ENCODE peak calls at places on chromosomes 6 and 20, in eight cellular contexts. S, R, M, B, T, K, I and C are unnamed samples. For H3K9me3, the result is how much of the 10 kb centered on the place peaks cover.

GRCh38 chr6:34656378-34657036 is 40.1 kb downstream of the ILRUN start:
- DNase-seq in S (no peak), R (no peak), M (no peak), B (peak), T (no peak), K (no peak), I (peak), C (no peak)

GRCh38 chr20:47008842-47009518 is 114.3 kb downstream of the EYA2 start:
- DNase-seq in S (peak), R (no peak), M (no peak), B (no peak), T (no peak), K (no peak), I (no peak), C (no peak)

GRCh38 chr6:146267447-146267846 is 238.6 kb downstream of the GRM1 start:
- DNase-seq in S (no peak), R (no peak), M (no peak), B (no peak), T (no peak), K (no peak), I (no peak), C (no peak)

GRCh38 chr6:146244630-146245143 is 215.8 kb downstream of the GRM1 start:
- DNase-seq in S (no peak), R (no peak), M (no peak), B (no peak), T (no peak), K (no peak), I (no peak), C (no peak)

GRCh38 chr20:4444404-4444803 is 277.3 kb upstream of the PRND start:
- DNase-seq in S (no peak), R (no peak), M (no peak), B (no peak), T (no peak), K (no peak), I (no peak), C (no peak)

GRCh38 chr20:10217517-10218410 is 866 bp upstream of the SNAP25 start:
- DNase-seq in S (no peak), R (no peak), M (no peak), B (no peak), T (peak), K (no peak), I (peak), C (no peak)

GRCh38 chr20:59770270-59770669 is 163.2 kb downstream of the SYCP2 start:
- DNase-seq in S (no peak), R (no peak), M (no peak), B (no peak), T (peak), K (peak), I (no peak), C (no peak)

GRCh38 chr6:54864272-54864671 is 17.7 kb downstream of the FAM83B start:
- DNase-seq in S (no peak), R (no peak), M (no peak), B (no peak), T (no peak), K (no peak), I (no peak), C (no peak)

GRCh38 chr20:43409041-43409913 is 48.4 kb upstream of the SRSF6 start:
- DNase-seq in S (no peak), R (no peak), M (no peak), B (no peak), T (no peak), K (no peak), I (peak), C (no peak)

GRCh38 chr6:35368038-35368887 is 25.9 kb downstream of the PPARD start:
- DNase-seq in S (no peak), R (no peak), M (no peak), B (peak), T (peak), K (no peak), I (no peak), C (no peak)

GRCh38 chr6:131949909-131950766 is 1.0 kb downstream of the CCN2 start:
- DNase-seq in S (peak), R (no peak), M (peak), B (peak), T (peak), K (peak), I (peak), C (peak)

GRCh38 chr6:112457891-112458290 is 110.8 kb downstream of the RFPL4B start:
- DNase-seq in S (no peak), R (no peak), M (no peak), B (no peak), T (no peak), K (no peak), I (no peak), C (no peak)

GRCh38 chr20:20184149-20184548 is 131.8 kb downstream of the CFAP61 start:
- DNase-seq in S (no peak), R (no peak), M (no peak), B (no peak), T (no peak), K (no peak), I (no peak), C (no peak)

GRCh38 chr6:84618836-84619235 is 145.6 kb downstream of the TBX18 start:
- DNase-seq in S (no peak), R (no peak), M (no peak), B (no peak), T (no peak), K (no peak), I (peak), C (no peak)

GRCh38 chr6:84625510-84625909 is 138.9 kb downstream of the TBX18 start:
- DNase-seq in S (no peak), R (no peak), M (no peak), B (no peak), T (no peak), K (no peak), I (no peak), C (no peak)

GRCh38 chr6:84618046-84618752 is 146.2 kb downstream of the TBX18 start:
- DNase-seq in S (no peak), R (no peak), M (no peak), B (no peak), T (no peak), K (no peak), I (peak), C (no peak)

GRCh38 chr6:84623956-84624680 is 140.3 kb downstream of the TBX18 start:
- DNase-seq in S (no peak), R (no peak), M (no peak), B (no peak), T (no peak), K (no peak), I (no peak), C (no peak)
- H3K4me3 ChIP-seq in S (no peak), R (no peak), M (no peak), B (no peak), T (no peak), K (no peak), I (no peak), C (no peak)

GRCh38 chr6:63872233-63872632 is 236.6 kb downstream of the PHF3 start:
- DNase-seq in S (no peak), R (no peak), M (no peak), B (no peak), T (no peak), K (no peak), I (no peak), C (no peak)
- H3K9me3 ChIP-seq in S (under half), R (under half), M (under half), B (under half), T (under half), K (under half), I (under half), C (under half)

GRCh38 chr6:15264902-15265761 is 19.3 kb downstream of the JARID2 start:
- DNase-seq in S (no peak), R (no peak), M (no peak), B (no peak), T (no peak), K (no peak), I (peak), C (no peak)

GRCh38 chr6:15265787-15266186 is 19.9 kb downstream of the JARID2 start:
- DNase-seq in S (no peak), R (no peak), M (no peak), B (no peak), T (no peak), K (no peak), I (no peak), C (no peak)

GRCh38 chr6:15267221-15267620 is 21.4 kb downstream of the JARID2 start:
- DNase-seq in S (no peak), R (no peak), M (no peak), B (no peak), T (no peak), K (no peak), I (no peak), C (no peak)

GRCh38 chr6:15268130-15268908 is 22.4 kb downstream of the JARID2 start:
- DNase-seq in S (no peak), R (no peak), M (no peak), B (no peak), T (no peak), K (no peak), I (no peak), C (no peak)

DNA sequence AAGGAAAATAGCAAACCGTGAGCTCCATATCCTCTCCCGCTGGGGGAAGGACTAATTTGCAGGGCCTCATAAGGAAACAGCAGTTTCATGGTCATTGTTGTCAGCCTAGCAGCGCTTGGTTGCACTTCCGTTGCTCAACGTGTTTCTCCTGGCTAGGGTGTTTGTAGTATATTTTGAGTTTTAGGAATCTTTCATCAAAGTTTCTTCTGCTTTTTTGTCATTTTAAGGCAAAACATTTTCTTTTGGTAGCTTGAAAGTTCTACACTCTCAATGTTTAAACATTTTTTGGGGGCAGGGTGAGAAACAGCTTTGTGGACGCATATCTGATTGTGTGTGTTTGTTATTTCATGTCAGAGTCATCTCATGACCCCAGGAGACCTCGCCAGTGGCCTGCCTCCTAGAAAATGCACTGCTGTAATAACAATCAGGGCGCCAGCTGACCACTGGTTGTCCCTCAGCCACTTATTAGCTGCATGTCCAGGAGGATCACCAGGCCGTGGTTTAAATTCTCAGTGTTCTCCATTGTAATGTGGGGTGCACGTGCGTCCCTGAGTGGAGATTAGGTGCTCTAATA is 20.6 kb downstream of the JARID2 start:
- DNase-seq in S (no peak), R (no peak), M (no peak), B (no peak), T (no peak), K (no peak), I (no peak), C (no peak)
- H3K4me3 ChIP-seq in S (no peak), R (no peak), M (no peak), B (no peak), T (no peak), K (no peak), I (no peak), C (no peak)

GRCh38 chr20:39888310-39888709 is 800.7 kb downstream of the MAFB start:
- DNase-seq in S (no peak), R (no peak), M (no peak), B (no peak), T (no peak), K (no peak), I (no peak), C (no peak)

GRCh38 chr20:39893013-39893685 is 795.9 kb downstream of the MAFB start:
- DNase-seq in S (no peak), R (no peak), M (no peak), B (no peak), T (no peak), K (no peak), I (peak), C (no peak)

GRCh38 chr20:39885975-39886649 is 802.9 kb downstream of the MAFB start:
- DNase-seq in S (no peak), R (no peak), M (peak), B (no peak), T (peak), K (no peak), I (peak), C (peak)

GRCh38 chr20:39886650-39887190 is 802.3 kb downstream of the MAFB start:
- DNase-seq in S (no peak), R (no peak), M (peak), B (no peak), T (no peak), K (no peak), I (no peak), C (peak)

GRCh38 chr20:39890697-39891096 is 798.3 kb downstream of the MAFB start:
- DNase-seq in S (no peak), R (no peak), M (no peak), B (no peak), T (no peak), K (no peak), I (no peak), C (no peak)
- H3K9me3 ChIP-seq in S (under half), R (under half), M (under half), B (under half), T (under half), K (under half), I (under half), C (under half)

GRCh38 chr6:33314943-33315752 is 1.3 kb upstream of the TAPBP start:
- DNase-seq in S (peak), R (no peak), M (peak), B (no peak), T (peak), K (no peak), I (no peak), C (peak)

GRCh38 chr6:33313709-33314514 is at the start of gene TAPBP:
- DNase-seq in S (peak), R (peak), M (peak), B (peak), T (peak), K (no peak), I (no peak), C (peak)

GRCh38 chr6:33315753-33316602 is 1.6 kb downstream of the ZBTB22 start:
- DNase-seq in S (no peak), R (no peak), M (no peak), B (no peak), T (no peak), K (no peak), I (no peak), C (peak)

GRCh38 chr6:33313105-33313708 is 671 bp downstream of the TAPBP start:
- DNase-seq in S (peak), R (no peak), M (peak), B (peak), T (peak), K (no peak), I (no peak), C (peak)

GRCh38 chr6:33314515-33314942 is 651 bp upstream of the TAPBP start:
- DNase-seq in S (peak), R (peak), M (peak), B (peak), T (peak), K (no peak), I (no peak), C (peak)
- H3K4me3 ChIP-seq in S (peak), R (peak), M (peak), B (peak), T (peak), K (peak), I (peak), C (peak)

DNA sequence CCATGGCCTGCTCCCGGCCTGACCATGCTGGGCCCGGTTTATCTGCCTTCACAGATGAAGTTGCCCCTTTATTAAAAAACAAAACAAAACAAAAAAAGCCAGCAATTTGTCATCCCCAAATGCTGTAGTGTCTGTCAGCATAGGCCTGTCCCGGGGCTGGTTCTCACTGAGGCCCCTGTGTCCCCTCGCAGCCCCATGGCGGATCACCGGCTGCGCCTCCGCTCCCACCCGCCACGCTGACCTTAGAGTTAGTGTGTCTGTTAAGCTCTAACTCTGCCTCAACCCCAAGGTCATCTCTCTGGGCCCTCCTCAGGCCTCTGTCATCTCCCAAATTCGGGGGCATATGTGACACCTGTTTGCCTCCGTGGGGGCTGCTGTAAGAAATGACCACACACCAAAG is 11.1 kb downstream of the SLCO4A1 start:
- DNase-seq in S (no peak), R (no peak), M (no peak), B (no peak), T (no peak), K (no peak), I (no peak), C (no peak)
- H3K9me3 ChIP-seq in S (under half), R (under half), M (under half), B (under half), T (under half), K (under half), I (under half), C (under half)

GRCh38 chr20:3406481-3407425 is 716 bp downstream of the DNAAF9 start:
- DNase-seq in S (peak), R (no peak), M (no peak), B (peak), T (no peak), K (no peak), I (no peak), C (no peak)

GRCh38 chr20:3404402-3404801 is 3.1 kb downstream of the DNAAF9 start:
- DNase-seq in S (no peak), R (no peak), M (no peak), B (no peak), T (no peak), K (no peak), I (no peak), C (no peak)

GRCh38 chr20:3405696-3406358 is 1.6 kb downstream of the DNAAF9 start:
- DNase-seq in S (no peak), R (no peak), M (no peak), B (no peak), T (no peak), K (no peak), I (no peak), C (no peak)

GRCh38 chr20:3403741-3404140 is 3.7 kb downstream of the DNAAF9 start:
- DNase-seq in S (no peak), R (no peak), M (no peak), B (no peak), T (no peak), K (no peak), I (no peak), C (no peak)

GRCh38 chr20:3405139-3405538 is 2.3 kb downstream of the DNAAF9 start:
- DNase-seq in S (no peak), R (no peak), M (no peak), B (no peak), T (no peak), K (no peak), I (no peak), C (no peak)
- H3K4me3 ChIP-seq in S (no peak), R (no peak), M (no peak), B (no peak), T (no peak), K (no peak), I (peak), C (no peak)

GRCh38 chr6:125688138-125688537 is 61.3 kb upstream of the HEY2 start:
- DNase-seq in S (no peak), R (no peak), M (no peak), B (no peak), T (no peak), K (no peak), I (no peak), C (no peak)

GRCh38 chr6:125693480-125693879 is 56.0 kb upstream of the HEY2 start:
- DNase-seq in S (no peak), R (no peak), M (no peak), B (no peak), T (no peak), K (no peak), I (no peak), C (no peak)
- H3K9me3 ChIP-seq in S (under half), R (under half), M (under half), B (under half), T (under half), K (under half), I (under half), C (under half)

DNA sequence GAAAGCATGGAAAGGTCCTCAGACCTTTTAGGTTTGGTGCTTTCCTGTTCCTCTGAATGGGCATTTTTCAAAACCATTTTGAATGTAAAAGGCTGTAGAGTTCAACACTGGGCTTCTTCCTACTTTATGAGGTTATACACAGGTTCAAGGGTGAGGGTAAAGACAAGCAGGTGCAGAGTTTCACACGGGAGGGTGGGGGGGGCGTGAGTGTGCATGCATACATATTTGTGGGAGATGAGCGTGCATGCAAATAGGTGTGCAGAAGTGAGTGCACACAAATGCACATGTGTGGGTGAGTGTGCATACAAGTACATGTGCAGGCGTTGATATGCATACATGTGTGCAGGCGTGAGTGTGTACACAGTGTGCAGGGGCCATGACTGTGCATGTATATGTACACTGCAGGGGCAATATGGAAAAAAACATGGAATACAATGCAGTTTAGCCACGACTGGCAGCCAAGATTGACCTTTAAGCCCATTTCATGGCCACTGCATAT is 183.1 kb downstream of the GMPR start:
- DNase-seq in S (no peak), R (no peak), M (no peak), B (no peak), T (no peak), K (no peak), I (no peak), C (no peak)
- H3K4me3 ChIP-seq in S (no peak), R (no peak), M (no peak), B (peak), T (no peak), K (no peak), I (no peak), C (no peak)